ENCODE peak calls at places on chromosome 4, in four cellular contexts. L is Panc1; T is CD4-positive, CD25-positive, alpha-beta regulatory T cell; H is ovary. Z is an unnamed sample.
A peak's percentile ranks its signal among the peaks of the same experiment; 100 is the strongest.

GRCh38 chr4:116547632-116548031 is 537.7 kb downstream of the TRAM1L1 start:
- DNase-seq in H (no peak), T (no peak), L (no peak), Z (no peak)

GRCh38 chr4:151690884-151691283 is 69.9 kb downstream of the GATB start:
- DNase-seq in T (no peak), L (no peak), H (no peak), Z (no peak)

GRCh38 chr4:154744341-154744948 is 645 bp downstream of the LRAT start:
- DNase-seq in L (no peak), T (peak; percentile 2), H (no peak), Z (no peak)

GRCh38 chr4:124307143-124307542 is 405.4 kb downstream of the ANKRD50 start:
- DNase-seq in H (no peak), L (no peak), T (no peak), Z (no peak)

GRCh38 chr4:26081795-26082498 is 167.9 kb downstream of the SMIM20 start:
- DNase-seq in T (peak; percentile 43), H (no peak), L (no peak), Z (no peak)

GRCh38 chr4:79492148-79492547 is 84.1 kb upstream of the GK2 start:
- DNase-seq in H (no peak), T (no peak), L (no peak), Z (no peak)

GRCh38 chr4:173525118-173526033 is 4.7 kb downstream of the HAND2 start:
- DNase-seq in L (no peak), T (no peak), H (peak; percentile 54), Z (no peak)

GRCh38 chr4:67035986-67036385 is 509.3 kb downstream of the CENPC start:
- DNase-seq in L (no peak), H (no peak), T (no peak), Z (no peak)

GRCh38 chr4:98951710-98952109 is 22.8 kb upstream of the EIF4E start:
- DNase-seq in T (no peak), H (no peak), L (no peak), Z (no peak)

GRCh38 chr4:152363086-152363485 is 172.8 kb downstream of the FBXW7 start:
- DNase-seq in L (no peak), T (no peak), H (no peak), Z (no peak)

GRCh38 chr4:22410645-22411247 is 105.1 kb downstream of the ADGRA3 start:
- DNase-seq in L (no peak), T (peak; percentile 4), H (no peak), Z (no peak)

GRCh38 chr4:28093071-28093470 is 1232.4 kb downstream of the STIM2 start:
- DNase-seq in H (no peak), L (no peak), T (no peak), Z (no peak)

GRCh38 chr4:97525236-97525635 is 618.0 kb downstream of the STPG2 start:
- DNase-seq in H (no peak), T (no peak), L (no peak), Z (no peak)

GRCh38 chr4:78299565-78299972 is 242.4 kb downstream of the FRAS1 start:
- DNase-seq in T (no peak), H (no peak), L (no peak), Z (no peak)

GRCh38 chr4:30882995-30883675 is 163.0 kb downstream of the PCDH7 start:
- DNase-seq in H (no peak), L (no peak), T (no peak), Z (no peak)

GRCh38 chr4:71126719-71127118 is 133.3 kb downstream of the DCK start:
- DNase-seq in H (no peak), L (no peak), T (no peak), Z (no peak)

GRCh38 chr4:27066591-27066990 is 205.9 kb downstream of the STIM2 start:
- DNase-seq in L (no peak), H (no peak), T (no peak), Z (no peak)

GRCh38 chr4:155403886-155404285 is 27.1 kb upstream of the MAP9 start:
- DNase-seq in T (no peak), H (no peak), L (peak; percentile 20), Z (no peak)

GRCh38 chr4:40718571-40718970 is 31.2 kb upstream of the NSUN7 start:
- DNase-seq in T (no peak), L (no peak), H (no peak), Z (no peak)

GRCh38 chr4:172758586-172759340 is 409.8 kb upstream of the GALNT7 start:
- DNase-seq in H (no peak), T (no peak), L (peak; percentile 28), Z (no peak)

GRCh38 chr4:55458164-55458563 is 62.4 kb downstream of the TMEM165 start:
- DNase-seq in H (no peak), T (no peak), L (no peak), Z (no peak)

GRCh38 chr4:125010776-125011503 is 298.4 kb upstream of the ANKRD50 start:
- DNase-seq in L (no peak), H (no peak), T (no peak), Z (no peak)

GRCh38 chr4:186807809-186808634 is 84.4 kb upstream of the FAT1 start:
- DNase-seq in H (no peak), T (no peak), L (no peak), Z (no peak)

GRCh38 chr4:7146059-7146763 is 46.1 kb upstream of the SORCS2 start:
- DNase-seq in T (no peak), L (no peak), H (no peak), Z (no peak)

GRCh38 chr4:70601422-70602039 is 9.5 kb downstream of the AMBN start:
- DNase-seq in L (peak; percentile 58), H (no peak), T (peak; percentile 78), Z (peak; percentile 31)

GRCh38 chr4:38396091-38396490 is 267.9 kb upstream of the KLF3 start:
- DNase-seq in L (no peak), T (no peak), H (no peak), Z (no peak)

GRCh38 chr4:168386002-168386401 is 67.5 kb upstream of the DDX60 start:
- DNase-seq in L (no peak), T (no peak), H (no peak), Z (no peak)

GRCh38 chr4:174663254-174663653 is 141.0 kb upstream of the HPGD start:
- DNase-seq in L (no peak), H (no peak), T (no peak), Z (no peak)

GRCh38 chr4:52588097-52588496 is 71.0 kb downstream of the USP46 start:
- DNase-seq in H (no peak), L (peak; percentile 10), T (peak; percentile 23), Z (no peak)

GRCh38 chr4:139540637-139541036 is 15.4 kb downstream of the SETD7 start:
- DNase-seq in L (no peak), T (no peak), H (no peak), Z (no peak)

GRCh38 chr4:121072836-121073362 is 564 bp upstream of the NDNF start:
- DNase-seq in T (no peak), H (no peak), L (no peak), Z (no peak)

GRCh38 chr4:122855491-122855890 is 28.9 kb downstream of the FGF2 start:
- DNase-seq in T (no peak), H (no peak), L (no peak), Z (no peak)
- H3K27ac ChIP-seq in T (no peak overlapping the region), H (no peak overlapping the region), L (no peak overlapping the region), Z (no peak overlapping the region)

GRCh38 chr4:8384397-8385060 is 56.0 kb downstream of the ACOX3 start:
- DNase-seq in L (no peak), H (no peak), T (no peak), Z (no peak)

GRCh38 chr4:8385106-8385505 is 55.4 kb downstream of the ACOX3 start:
- DNase-seq in H (no peak), T (no peak), L (no peak), Z (no peak)

GRCh38 chr4:8381814-8382581 is 58.5 kb downstream of the ACOX3 start:
- DNase-seq in T (no peak), H (no peak), L (no peak), Z (no peak)

GRCh38 chr4:8383451-8384160 is 56.9 kb downstream of the ACOX3 start:
- DNase-seq in H (no peak), T (no peak), L (no peak), Z (no peak)

DNA sequence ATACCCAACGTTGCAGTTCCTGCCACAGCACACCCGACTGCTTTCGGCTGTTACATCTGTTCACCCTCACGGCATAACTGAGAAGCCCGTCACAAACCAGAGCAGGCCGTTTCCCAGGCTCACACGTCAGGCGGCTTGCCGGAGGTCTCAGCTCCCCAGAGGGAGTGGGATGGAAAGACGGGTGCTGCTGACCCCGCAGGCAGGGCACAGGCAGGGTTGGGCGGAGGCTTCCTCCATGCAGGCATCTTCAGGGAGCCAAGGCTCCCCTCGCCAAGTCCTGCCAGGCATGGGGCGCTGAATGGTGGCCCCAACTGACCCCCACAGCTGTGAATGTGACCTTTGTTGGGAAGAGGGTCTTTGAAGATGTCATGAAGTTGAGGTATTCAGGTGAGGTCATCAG is 57.5 kb downstream of the ACOX3 start:
- DNase-seq in L (no peak), T (no peak), H (no peak), Z (no peak)
- H3K4me1 ChIP-seq in L (no peaks in the 10 kb centered on the region), T (no peaks in the 10 kb centered on the region), H (peaks cover 15% of the 10 kb centered on the region), Z (no peaks in the 10 kb centered on the region)

GRCh38 chr4:150080335-150080734 is 2.1 kb downstream of the DCLK2 start:
- DNase-seq in L (no peak), T (no peak), H (no peak), Z (no peak)
- H3K4me3 ChIP-seq in L (peak overlapping the region; percentile 74), T (no peak overlapping the region), H (no peak overlapping the region), Z (no peak overlapping the region)

GRCh38 chr4:42411803-42412202 is 14.5 kb downstream of the SHISA3 start:
- DNase-seq in H (no peak), T (no peak), L (no peak), Z (no peak)
- H3K27ac ChIP-seq in H (no peak overlapping the region), T (no peak overlapping the region), L (no peak overlapping the region), Z (no peak overlapping the region)

GRCh38 chr4:165208322-165208652 is 926 bp downstream of the KLHL2 start:
- DNase-seq in L (no peak), H (no peak), T (no peak), Z (no peak)
- H3K4me1 ChIP-seq in L (peaks cover 22% of the 10 kb centered on the region), H (peaks cover 4% of the 10 kb centered on the region), T (peaks cover 45% of the 10 kb centered on the region), Z (peaks cover 8% of the 10 kb centered on the region)